ENCODE peak calls at places on chromosomes 13 and 19, in nine cellular contexts. I, X, P, A, M, H, D, E and K are unnamed samples.
A peak's percentile ranks its signal among the peaks of the same experiment; 100 is the strongest.

GRCh38 chr13:98496239-98496668 is 80.7 kb downstream of the STK24 start:
- DNase-seq in I (no peak), X (no peak), P (no peak), A (no peak), M (no peak), H (no peak), D (no peak), E (peak; percentile 59), K (no peak)

GRCh38 chr19:45171211-45171623 is 6.8 kb downstream of the TRAPPC6A start:
- DNase-seq in I (no peak), X (peak; percentile 71), P (peak; percentile 33), A (no peak), M (no peak), H (no peak), D (no peak), E (no peak), K (no peak)

GRCh38 chr13:30725331-30726085 is 9.8 kb upstream of the ALOX5AP start:
- DNase-seq in I (peak; percentile 54), X (no peak), P (no peak), A (peak; percentile 68), M (no peak), H (no peak), D (no peak), E (peak; percentile 89), K (no peak)

GRCh38 chr13:39600766-39601165 is 2.2 kb downstream of the LHFPL6 start:
- DNase-seq in I (no peak), X (peak; percentile 26), P (no peak), A (no peak), M (no peak), H (no peak), D (no peak), E (no peak), K (peak; percentile 63)

GRCh38 chr19:14400913-14401312 is 18.2 kb downstream of the DDX39A start:
- DNase-seq in I (no peak), X (no peak), P (peak; percentile 33), A (no peak), M (peak; percentile 42), H (no peak), D (no peak), E (no peak), K (no peak)

GRCh38 chr13:72379581-72379980 is 347.8 kb downstream of the MZT1 start:
- DNase-seq in I (no peak), X (no peak), P (no peak), A (no peak), M (no peak), H (no peak), D (no peak), E (peak; percentile 4), K (no peak)

GRCh38 chr19:14030997-14031718 is 404 bp upstream of the IL27RA start:
- DNase-seq in I (no peak), X (no peak), P (no peak), A (no peak), M (peak; percentile 27), H (no peak), D (no peak), E (no peak), K (no peak)

GRCh38 chr19:51784922-51785690 is 9.9 kb upstream of the FPR3 start:
- DNase-seq in I (no peak), X (no peak), P (no peak), A (no peak), M (no peak), H (peak; percentile 36), D (no peak), E (peak; percentile 99), K (no peak)

GRCh38 chr13:41059466-41059865 is 1.8 kb upstream of the WBP4 start:
- DNase-seq in I (no peak), X (peak; percentile 38), P (no peak), A (no peak), M (no peak), H (no peak), D (no peak), E (no peak), K (no peak)

GRCh38 chr19:35262101-35262761 is 6.5 kb upstream of the USF2 start:
- DNase-seq in I (peak; percentile 45), X (no peak), P (no peak), A (no peak), M (no peak), H (no peak), D (peak; percentile 71), E (no peak), K (peak; percentile 11)

GRCh38 chr13:98144501-98145350 is 1.8 kb downstream of the FARP1 start:
- DNase-seq in I (no peak), X (peak; percentile 49), P (no peak), A (no peak), M (no peak), H (no peak), D (no peak), E (peak; percentile 41), K (peak; percentile 52)

GRCh38 chr19:40241809-40242384 is 15.4 kb upstream of the CCNP start:
- DNase-seq in I (no peak), X (peak; percentile 92), P (no peak), A (peak; percentile 80), M (no peak), H (no peak), D (no peak), E (no peak), K (no peak)

GRCh38 chr13:110869805-110870706 is 44.8 kb downstream of the ANKRD10 start:
- DNase-seq in I (no peak), X (peak; percentile 100), P (no peak), A (peak; percentile 100), M (no peak), H (no peak), D (peak; percentile 99), E (peak; percentile 100), K (peak; percentile 49)

GRCh38 chr19:50522881-50523280 is 9.2 kb upstream of the ASPDH start:
- DNase-seq in I (no peak), X (no peak), P (no peak), A (no peak), M (no peak), H (no peak), D (no peak), E (no peak), K (no peak)

GRCh38 chr19:45568732-45569131 is 15.9 kb downstream of the OPA3 start:
- DNase-seq in I (no peak), X (peak; percentile 81), P (no peak), A (peak; percentile 39), M (no peak), H (no peak), D (no peak), E (peak; percentile 73), K (no peak)

GRCh38 chr13:42728507-42729180 is 52.7 kb upstream of the FAM216B start:
- DNase-seq in I (no peak), X (no peak), P (no peak), A (no peak), M (no peak), H (no peak), D (no peak), E (peak; percentile 62), K (no peak)

GRCh38 chr19:35555301-35556005 is 8.0 kb downstream of the ATP4A start:
- DNase-seq in I (no peak), X (peak; percentile 50), P (no peak), A (no peak), M (no peak), H (no peak), D (peak; percentile 67), E (peak; percentile 61), K (peak; percentile 76)

GRCh38 chr13:50107205-50107604 is 92.0 kb downstream of the KCNRG start:
- DNase-seq in I (no peak), X (no peak), P (no peak), A (no peak), M (no peak), H (no peak), D (no peak), E (no peak), K (no peak)

GRCh38 chr13:27474751-27475268 is 24.4 kb upstream of the MTIF3 start:
- DNase-seq in I (no peak), X (no peak), P (no peak), A (no peak), M (no peak), H (no peak), D (no peak), E (no peak), K (no peak)

GRCh38 chr13:63435668-63436275 is 2020.1 kb upstream of the PCDH20 start:
- DNase-seq in I (no peak), X (no peak), P (no peak), A (peak; percentile 97), M (no peak), H (no peak), D (peak; percentile 17), E (peak; percentile 96), K (no peak)